ENCODE peak calls at places on chromosome 22, in eight cellular contexts. N, G, W, I, M, X, V and C are unnamed samples.

GRCh38 chr22:37633082-37633692 is 6.3 kb upstream of the SH3BP1 start:
- DNase-seq in W (no peak), G (peak), N (no peak), V (no peak), X (no peak), M (no peak), I (no peak), C (no peak)

GRCh38 chr22:50139843-50140415 is 30.6 kb upstream of the PANX2 start:
- DNase-seq in W (no peak), V (no peak), G (no peak), M (no peak), I (no peak), X (no peak), N (no peak), C (no peak)

GRCh38 chr22:44671742-44672141 is 30.3 kb upstream of the PRR5 start:
- DNase-seq in V (no peak), M (no peak), I (peak), W (no peak), N (no peak), X (no peak), G (no peak), C (no peak)

GRCh38 chr22:32202161-32202538 is 2.7 kb downstream of the RFPL2 start:
- DNase-seq in V (no peak), W (no peak), I (no peak), X (no peak), G (no peak), N (no peak), M (no peak), C (no peak)

GRCh38 chr22:35947794-35948425 is 80.7 kb downstream of the RBFOX2 start:
- DNase-seq in I (peak), G (no peak), W (no peak), V (no peak), M (no peak), N (no peak), X (no peak), C (no peak)

GRCh38 chr22:29716814-29717213 is 3.0 kb upstream of the CABP7 start:
- DNase-seq in X (no peak), V (no peak), G (no peak), M (no peak), I (peak), W (no peak), N (peak), C (peak)

GRCh38 chr22:32615874-32616564 is 141.4 kb downstream of the FBXO7 start:
- DNase-seq in M (no peak), I (no peak), N (no peak), G (no peak), V (no peak), X (no peak), W (no peak), C (no peak)

GRCh38 chr22:19713650-19714319 is 518 bp upstream of the SEPTIN5 start:
- DNase-seq in I (no peak), W (no peak), V (no peak), X (no peak), G (no peak), N (no peak), M (no peak), C (no peak)

GRCh38 chr22:10741210-10741609 is 4786.8 kb upstream of the OR11H1 start:
- DNase-seq in W (no peak), M (no peak), V (no peak), I (no peak), N (no peak), G (no peak), X (no peak), C (peak)

GRCh38 chr22:49296561-49296960 is 531.1 kb downstream of the BRD1 start:
- DNase-seq in I (no peak), M (no peak), N (no peak), X (no peak), W (no peak), V (no peak), G (no peak), C (no peak)

GRCh38 chr22:44659140-44659539 is 42.9 kb upstream of the PRR5 start:
- DNase-seq in X (no peak), N (no peak), V (peak), I (no peak), G (no peak), W (no peak), M (no peak), C (peak)

GRCh38 chr22:20619042-20619892 is 111.9 kb downstream of the MED15 start:
- DNase-seq in X (no peak), I (no peak), V (no peak), W (no peak), N (no peak), G (no peak), M (no peak), C (no peak)

GRCh38 chr22:25702046-25702445 is 39.9 kb upstream of the MYO18B start:
- DNase-seq in N (no peak), G (no peak), X (no peak), M (no peak), V (no peak), I (peak), W (no peak), C (no peak)

GRCh38 chr22:29198240-29198639 is 7.5 kb upstream of the EMID1 start:
- DNase-seq in X (no peak), I (no peak), V (no peak), M (no peak), G (no peak), W (no peak), N (no peak), C (no peak)

GRCh38 chr22:41410311-41410751 is 28.6 kb downstream of the TEF start:
- DNase-seq in W (peak), G (no peak), M (no peak), V (peak), N (peak), I (no peak), X (no peak), C (no peak)

GRCh38 chr22:40855104-40855959 is 1.1 kb downstream of the ST13 start:
- DNase-seq in M (no peak), I (no peak), G (no peak), V (no peak), N (no peak), X (no peak), W (peak), C (no peak)

GRCh38 chr22:43012390-43012789 is 2.6 kb downstream of the PACSIN2 start:
- DNase-seq in X (no peak), G (no peak), V (no peak), I (no peak), N (no peak), W (no peak), M (no peak), C (no peak)

GRCh38 chr22:43008921-43009320 is 6.0 kb downstream of the PACSIN2 start:
- DNase-seq in W (no peak), N (no peak), G (no peak), M (no peak), V (no peak), X (no peak), I (no peak), C (peak)

GRCh38 chr22:43009444-43009843 is 5.5 kb downstream of the PACSIN2 start:
- DNase-seq in X (no peak), G (no peak), W (no peak), I (no peak), V (no peak), N (no peak), M (no peak), C (no peak)

GRCh38 chr22:43013355-43014061 is 1.4 kb downstream of the PACSIN2 start:
- DNase-seq in W (no peak), M (no peak), N (no peak), X (no peak), G (no peak), V (peak), I (no peak), C (no peak)

GRCh38 chr22:43011079-43011478 is 3.9 kb downstream of the PACSIN2 start:
- DNase-seq in N (no peak), V (no peak), G (no peak), W (no peak), M (no peak), I (no peak), X (no peak), C (peak)
- TF ChIP-seq CTCF in N (no peak), V (no peak), G (no peak), W (no peak), M (no peak), I (no peak), X (no peak), C (no peak)

GRCh38 chr22:23591846-23592245 is 11.8 kb upstream of the IGLL1 start:
- DNase-seq in X (no peak), G (no peak), V (no peak), M (no peak), N (no peak), W (no peak), I (no peak), C (no peak)
- H3K27ac ChIP-seq in X (no peak), G (no peak), V (no peak), M (no peak), N (no peak), W (no peak), I (no peak), C (no peak)

DNA sequence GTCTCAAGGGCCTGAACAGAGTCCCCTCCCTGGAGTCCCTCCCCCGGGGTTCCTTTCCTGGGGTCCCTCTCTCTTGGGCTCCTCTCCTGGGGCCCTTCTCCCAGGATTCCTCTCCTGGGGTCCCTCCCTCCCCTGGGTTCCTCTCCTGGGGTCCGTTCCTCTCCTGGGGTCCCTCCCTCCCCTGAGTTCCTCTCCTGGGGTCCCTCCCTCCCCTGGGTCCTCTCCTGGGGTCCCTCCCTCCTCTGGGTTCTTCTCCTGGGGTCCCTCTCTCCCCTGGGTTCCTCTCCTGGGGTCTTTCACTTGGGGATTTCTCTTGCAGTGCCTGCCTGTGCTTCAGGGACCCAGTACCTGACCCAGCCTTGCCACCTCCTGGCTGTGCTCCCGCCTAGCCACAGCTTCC is 386.1 kb downstream of the TBC1D22A start:
- DNase-seq in V (no peak), W (no peak), G (no peak), N (no peak), M (no peak), I (no peak), X (no peak), C (no peak)
- TF ChIP-seq POLR2A in V (no peak), W (no peak), G (no peak), N (no peak), M (no peak), I (no peak), X (no peak), C (no peak)

GRCh38 chr22:27295605-27296004 is 506.0 kb downstream of the MN1 start:
- DNase-seq in W (no peak), V (no peak), N (no peak), I (no peak), X (no peak), G (no peak), M (no peak), C (no peak)
- TF ChIP-seq CTCF in W (no peak), V (no peak), N (no peak), I (no peak), X (no peak), G (no peak), M (no peak), C (no peak)

GRCh38 chr22:33917744-33918406 is 2.4 kb downstream of the LARGE1 start:
- DNase-seq in X (no peak), G (no peak), W (no peak), I (peak), M (no peak), V (no peak), N (no peak), C (no peak)

GRCh38 chr22:33919591-33920501 is at the start of gene LARGE1:
- DNase-seq in M (no peak), W (peak), X (peak), N (peak), I (peak), V (peak), G (peak), C (peak)

GRCh38 chr22:33920927-33921575 is 775 bp upstream of the LARGE1 start:
- DNase-seq in W (peak), V (peak), X (peak), G (peak), M (peak), N (peak), I (peak), C (peak)

GRCh38 chr22:33921576-33922181 is 1.4 kb upstream of the LARGE1 start:
- DNase-seq in I (peak), G (peak), N (peak), X (peak), W (peak), M (no peak), V (peak), C (peak)

DNA sequence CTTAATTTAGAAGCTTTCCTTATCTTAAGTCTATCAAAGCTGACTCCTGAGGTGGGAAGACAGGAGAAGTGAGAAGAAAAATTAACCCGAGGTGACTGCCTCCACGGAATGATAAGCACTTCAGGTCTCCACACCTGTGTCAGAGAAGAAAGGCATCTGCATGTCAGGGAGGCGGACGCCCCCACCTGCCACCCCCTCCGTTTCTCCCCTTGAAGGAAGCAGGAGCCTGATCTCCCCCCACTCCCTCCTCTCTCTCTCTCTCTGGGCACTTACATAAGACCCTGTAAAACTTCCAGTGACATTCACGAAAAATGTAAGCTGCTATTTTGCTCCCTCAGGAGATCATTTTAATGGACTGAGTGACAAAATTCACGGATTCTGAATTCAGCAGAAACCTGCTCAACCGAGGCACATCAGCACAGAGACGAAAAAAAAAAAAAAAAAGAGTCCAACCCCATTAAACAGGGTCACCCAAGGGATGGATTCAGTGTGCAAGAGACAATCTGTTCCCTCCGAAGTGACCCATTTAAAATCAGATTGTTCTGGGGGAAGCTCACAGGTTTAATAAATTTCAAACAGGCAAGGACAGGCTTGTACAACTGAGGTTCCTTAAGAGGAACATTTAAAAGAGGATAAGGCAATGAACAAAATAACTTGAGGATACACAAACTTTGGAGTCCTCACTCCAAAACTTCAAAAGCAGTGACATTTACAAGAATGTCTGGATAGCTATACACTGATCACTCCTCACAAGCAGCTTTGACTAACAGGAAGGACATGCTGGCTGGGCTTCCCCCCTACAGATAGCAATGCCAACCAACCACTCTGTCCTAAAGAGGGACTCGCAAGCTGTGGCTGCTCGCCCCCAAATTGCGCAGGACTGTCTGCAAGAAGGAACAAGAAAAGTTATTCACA is 1.3 kb downstream of the LARGE1 start:
- DNase-seq in X (no peak), I (peak), M (no peak), V (no peak), G (no peak), W (no peak), N (no peak), C (no peak)
- H3K27ac ChIP-seq in X (no peak), I (no peak), M (no peak), V (peak), G (peak), W (peak), N (no peak), C (no peak)